ENCODE peak calls at places on chromosomes 12 and 14, in eight cellular contexts. H is T-helper 2 cell; Y is activated gamma-delta T cell treated with anti-CD3 and anti-CD28 coated beads, Interleukin-2, amount 50 U/mL, for 16 hours; R is neural crest cell; G is lung microvascular endothelial cell; E is astrocyte of the spinal cord; Q is activated CD8-positive, alpha-beta memory T cell treated with anti-CD3 and anti-CD28 coated beads for 1 hour; L is central memory CD4-positive, alpha-beta T cell. A is an unnamed sample.

GRCh38 chr12:32134144-32134888 is 27.7 kb downstream of the BICD1 start:
- DNase-seq in E (peak), L (peak), Y (peak), H (no peak), G (peak), Q (no peak), R (no peak), A (no peak)

GRCh38 chr12:1532796-1533195 is 61.6 kb downstream of the FBXL14 start:
- DNase-seq in E (peak), G (no peak), Y (no peak), Q (no peak), H (no peak), R (no peak), L (no peak), A (no peak)

GRCh38 chr14:68401855-68402254 is 391.0 kb downstream of the ZFP36L1 start:
- DNase-seq in Y (no peak), H (no peak), Q (no peak), L (no peak), E (no peak), G (no peak), R (no peak), A (no peak)

GRCh38 chr14:61217516-61217915 is 63.6 kb downstream of the TMEM30B start:
- DNase-seq in L (no peak), Y (no peak), R (no peak), G (no peak), E (no peak), H (no peak), Q (no peak), A (no peak)

GRCh38 chr12:46659032-46659703 is 166.6 kb downstream of the SLC38A4 start:
- DNase-seq in R (no peak), L (no peak), G (peak), E (no peak), Y (no peak), H (no peak), Q (no peak), A (no peak)

GRCh38 chr12:69254046-69254445 is 14.7 kb downstream of the CPSF6 start:
- DNase-seq in L (peak), E (peak), Y (no peak), R (no peak), Q (no peak), G (peak), H (no peak), A (peak)

GRCh38 chr12:61272441-61272840 is 987.8 kb upstream of the USP15 start:
- DNase-seq in Q (no peak), L (no peak), G (no peak), E (peak), Y (no peak), R (no peak), H (no peak), A (no peak)

GRCh38 chr14:67735361-67735921 is 33.8 kb downstream of the RDH12 start:
- DNase-seq in L (no peak), Q (no peak), H (no peak), G (peak), E (no peak), R (no peak), Y (no peak), A (no peak)

GRCh38 chr12:132249747-132250478 is 79.5 kb downstream of the GALNT9 start:
- DNase-seq in Y (no peak), Q (no peak), L (no peak), G (no peak), H (no peak), E (no peak), R (no peak), A (no peak)

GRCh38 chr14:25406818-25407217 is 356.9 kb upstream of the STXBP6 start:
- DNase-seq in H (no peak), Q (no peak), E (no peak), R (peak), Y (no peak), G (peak), L (no peak), A (peak)

GRCh38 chr14:92039073-92039719 is 663 bp downstream of the TRIP11 start:
- DNase-seq in H (no peak), L (peak), G (peak), Y (no peak), Q (no peak), R (no peak), E (peak), A (peak)

GRCh38 chr12:20963762-20964161 is 153.3 kb downstream of the SLCO1B3 start:
- DNase-seq in E (no peak), R (no peak), L (no peak), Q (no peak), Y (no peak), H (no peak), G (no peak), A (no peak)

GRCh38 chr14:72641086-72641485 is 252.8 kb downstream of the DPF3 start:
- DNase-seq in R (no peak), Y (no peak), Q (no peak), E (no peak), G (no peak), H (no peak), L (no peak), A (no peak)

GRCh38 chr12:62720661-62721330 is 214.2 kb downstream of the PPM1H start:
- DNase-seq in R (no peak), G (peak), L (no peak), Q (no peak), Y (no peak), H (no peak), E (peak), A (no peak)

GRCh38 chr14:24911324-24912095 is 138.4 kb downstream of the STXBP6 start:
- DNase-seq in Q (no peak), H (no peak), L (no peak), R (no peak), E (peak), Y (no peak), G (no peak), A (no peak)

GRCh38 chr12:47225356-47225755 is 145.6 kb upstream of the AMIGO2 start:
- DNase-seq in L (no peak), G (no peak), R (no peak), Q (no peak), E (no peak), Y (no peak), H (no peak), A (no peak)

GRCh38 chr14:52312872-52313492 is 1.1 kb upstream of the PTGER2 start:
- DNase-seq in Q (no peak), G (no peak), E (no peak), R (no peak), L (no peak), H (no peak), Y (no peak), A (no peak)

GRCh38 chr12:27305673-27306504 is 26.7 kb upstream of the BMAL2 start:
- DNase-seq in L (peak), E (peak), G (peak), Q (no peak), H (no peak), Y (no peak), R (no peak), A (no peak)

GRCh38 chr14:51367600-51367931 is 127.5 kb downstream of the TMX1 start:
- DNase-seq in Q (no peak), G (peak), R (no peak), L (no peak), Y (no peak), E (peak), H (no peak), A (no peak)

GRCh38 chr14:24679248-24680085 is 45.5 kb upstream of the GZMB start:
- DNase-seq in H (no peak), L (no peak), Q (no peak), E (no peak), R (no peak), G (no peak), Y (no peak), A (no peak)

GRCh38 chr14:74785056-74785613 is 22.0 kb downstream of the YLPM1 start:
- DNase-seq in L (no peak), Y (no peak), Q (no peak), H (no peak), E (no peak), G (no peak), R (no peak), A (no peak)

GRCh38 chr12:30989754-30990153 is 63.2 kb downstream of the TSPAN11 start:
- DNase-seq in L (no peak), H (no peak), E (no peak), Q (no peak), R (no peak), G (no peak), Y (no peak), A (peak)

GRCh38 chr12:121775501-121775900 is 18.0 kb downstream of the RHOF start:
- DNase-seq in E (no peak), Q (no peak), R (no peak), L (no peak), H (no peak), Y (no peak), G (no peak), A (no peak)

GRCh38 chr12:123705935-123706334 is 6.2 kb upstream of the ATP6V0A2 start:
- DNase-seq in G (no peak), Y (no peak), L (no peak), E (peak), Q (no peak), R (no peak), H (no peak), A (peak)

GRCh38 chr12:5561057-5561456 is 129.1 kb downstream of the NTF3 start:
- DNase-seq in H (no peak), Q (no peak), E (no peak), Y (no peak), R (no peak), L (no peak), G (no peak), A (no peak)

GRCh38 chr14:61365667-61366194 is 44.4 kb downstream of the PRKCH start:
- DNase-seq in Q (no peak), L (no peak), E (no peak), H (no peak), Y (no peak), G (peak), R (no peak), A (no peak)

GRCh38 chr12:9404469-9405260 is 196.5 kb upstream of the PZP start:
- DNase-seq in Q (no peak), R (no peak), H (peak), L (no peak), Y (no peak), G (no peak), E (no peak), A (no peak)

GRCh38 chr14:36996133-36996856 is 176.1 kb downstream of the SLC25A21 start:
- DNase-seq in R (no peak), Y (no peak), G (peak), Q (no peak), L (no peak), E (peak), H (no peak), A (no peak)

GRCh38 chr12:130054803-130055202 is 107.5 kb upstream of the FZD10 start:
- DNase-seq in Q (no peak), G (no peak), R (no peak), E (no peak), L (no peak), Y (no peak), H (no peak), A (no peak)

GRCh38 chr14:51400142-51400541 is 160.1 kb downstream of the TMX1 start:
- DNase-seq in G (no peak), H (no peak), R (no peak), Q (no peak), Y (no peak), L (no peak), E (no peak), A (no peak)

GRCh38 chr12:54984602-54985376 is at the start of gene TESPA1:
- DNase-seq in G (no peak), L (peak), Y (peak), Q (peak), R (no peak), H (peak), E (no peak), A (no peak)

GRCh38 chr12:126874427-126875026 is 1392.4 kb upstream of the TMEM132C start:
- DNase-seq in E (peak), G (peak), H (peak), Y (peak), L (peak), Q (peak), R (peak), A (peak)